ENCODE peak calls at places on chromosomes 7 and 10, in four cellular contexts. One of them, this sample, is unnamed.

GRCh38 chr7:157011333-157012112 is 1.1 kb upstream of the MNX1 start:
- DNase-seq in renal cortical epithelial cell: no peak
- DNase-seq in NCI-H82: peak; percentile 40
- DNase-seq in mesendoderm: peak; percentile 57
- DNase-seq in this sample: no peak

GRCh38 chr7:12567015-12567414 is 3.5 kb upstream of the SCIN start:
- DNase-seq in renal cortical epithelial cell: no peak
- DNase-seq in mesendoderm: no peak
- DNase-seq in NCI-H82: no peak
- DNase-seq in this sample: no peak

GRCh38 chr10:89550509-89550908 is 15.1 kb upstream of the SLC16A12 start:
- DNase-seq in renal cortical epithelial cell: no peak
- DNase-seq in mesendoderm: no peak
- DNase-seq in NCI-H82: no peak
- DNase-seq in this sample: no peak

GRCh38 chr10:61063035-61063434 is 119.0 kb upstream of the RHOBTB1 start:
- DNase-seq in mesendoderm: peak; percentile 7
- DNase-seq in renal cortical epithelial cell: no peak
- DNase-seq in NCI-H82: no peak
- DNase-seq in this sample: no peak

GRCh38 chr10:60454336-60454735 is 64.7 kb upstream of the ANK3 start:
- DNase-seq in NCI-H82: no peak
- DNase-seq in mesendoderm: no peak
- DNase-seq in renal cortical epithelial cell: no peak
- DNase-seq in this sample: no peak

GRCh38 chr10:35559416-35559815 is 45.7 kb upstream of the GJD4 start:
- DNase-seq in NCI-H82: peak; percentile 92
- DNase-seq in renal cortical epithelial cell: no peak
- DNase-seq in mesendoderm: no peak
- DNase-seq in this sample: no peak

GRCh38 chr7:154409703-154410311 is 357.6 kb downstream of the DPP6 start:
- DNase-seq in renal cortical epithelial cell: no peak
- DNase-seq in NCI-H82: no peak
- DNase-seq in mesendoderm: peak; percentile 70
- DNase-seq in this sample: no peak

GRCh38 chr7:42155836-42156540 is 81.0 kb downstream of the GLI3 start:
- DNase-seq in mesendoderm: peak; percentile 23
- DNase-seq in renal cortical epithelial cell: no peak
- DNase-seq in NCI-H82: no peak
- DNase-seq in this sample: no peak

GRCh38 chr10:101968286-101968685 is 87.7 kb downstream of the ARMH3 start:
- DNase-seq in mesendoderm: no peak
- DNase-seq in NCI-H82: no peak
- DNase-seq in renal cortical epithelial cell: no peak
- DNase-seq in this sample: no peak

GRCh38 chr10:122276611-122277205 is 5.6 kb downstream of the BTBD16 start:
- DNase-seq in renal cortical epithelial cell: peak; percentile 70
- DNase-seq in NCI-H82: no peak
- DNase-seq in mesendoderm: peak; percentile 77
- DNase-seq in this sample: no peak

GRCh38 chr7:5670173-5670933 is 111.1 kb downstream of the RNF216 start:
- DNase-seq in mesendoderm: no peak
- DNase-seq in NCI-H82: no peak
- DNase-seq in renal cortical epithelial cell: no peak
- DNase-seq in this sample: no peak

GRCh38 chr7:67364441-67365017 is 367.9 kb downstream of the TYW1 start:
- DNase-seq in mesendoderm: no peak
- DNase-seq in NCI-H82: no peak
- DNase-seq in renal cortical epithelial cell: no peak
- DNase-seq in this sample: no peak

GRCh38 chr10:44033008-44033407 is 351.9 kb downstream of the CXCL12 start:
- DNase-seq in renal cortical epithelial cell: peak; percentile 27
- DNase-seq in NCI-H82: no peak
- DNase-seq in mesendoderm: no peak
- DNase-seq in this sample: peak; percentile 66

GRCh38 chr7:136247211-136247610 is 270.1 kb upstream of the MTPN start:
- DNase-seq in NCI-H82: no peak
- DNase-seq in mesendoderm: no peak
- DNase-seq in renal cortical epithelial cell: no peak
- DNase-seq in this sample: no peak

GRCh38 chr7:40219917-40220316 is 85.1 kb downstream of the SUGCT start:
- DNase-seq in NCI-H82: no peak
- DNase-seq in mesendoderm: peak; percentile 38
- DNase-seq in renal cortical epithelial cell: peak; percentile 51
- DNase-seq in this sample: peak; percentile 18

GRCh38 chr7:50389961-50390360 is 60.2 kb downstream of the FIGNL1 start:
- DNase-seq in renal cortical epithelial cell: no peak
- DNase-seq in mesendoderm: no peak
- DNase-seq in NCI-H82: no peak
- DNase-seq in this sample: no peak

GRCh38 chr10:5252177-5253037 is 55.8 kb downstream of the AKR1C4 start:
- DNase-seq in NCI-H82: no peak
- DNase-seq in renal cortical epithelial cell: peak; percentile 53
- DNase-seq in mesendoderm: peak; percentile 60
- DNase-seq in this sample: no peak

GRCh38 chr7:87398441-87398840 is 53.0 kb downstream of the CROT start:
- DNase-seq in mesendoderm: no peak
- DNase-seq in NCI-H82: no peak
- DNase-seq in renal cortical epithelial cell: peak; percentile 92
- DNase-seq in this sample: peak; percentile 92

GRCh38 chr10:81251457-81252115 is 623.4 kb upstream of the NRG3 start:
- DNase-seq in mesendoderm: peak; percentile 78
- DNase-seq in renal cortical epithelial cell: peak; percentile 26
- DNase-seq in NCI-H82: no peak
- DNase-seq in this sample: no peak

GRCh38 chr7:155188821-155189599 is 108.7 kb upstream of the INSIG1 start:
- DNase-seq in renal cortical epithelial cell: peak; percentile 18
- DNase-seq in mesendoderm: no peak
- DNase-seq in NCI-H82: peak; percentile 46
- DNase-seq in this sample: no peak

GRCh38 chr10:31071232-31071999 is 39.8 kb upstream of the ZNF438 start:
- DNase-seq in mesendoderm: no peak
- DNase-seq in renal cortical epithelial cell: peak; percentile 60
- DNase-seq in NCI-H82: no peak
- DNase-seq in this sample: no peak

GRCh38 chr7:150956395-150957118 is 21.6 kb downstream of the KCNH2 start:
- DNase-seq in NCI-H82: no peak
- DNase-seq in renal cortical epithelial cell: no peak
- DNase-seq in mesendoderm: no peak
- DNase-seq in this sample: no peak

GRCh38 chr7:158834799-158835784 is 5.8 kb upstream of the ESYT2 start:
- DNase-seq in mesendoderm: no peak
- DNase-seq in NCI-H82: no peak
- DNase-seq in renal cortical epithelial cell: no peak
- DNase-seq in this sample: peak; percentile 68

GRCh38 chr10:70750156-70750703 is 34.9 kb downstream of the TBATA start:
- DNase-seq in mesendoderm: no peak
- DNase-seq in renal cortical epithelial cell: no peak
- DNase-seq in NCI-H82: no peak
- DNase-seq in this sample: no peak

GRCh38 chr10:44356139-44357115 is 28.5 kb downstream of the CXCL12 start:
- DNase-seq in renal cortical epithelial cell: no peak
- DNase-seq in mesendoderm: no peak
- DNase-seq in NCI-H82: no peak
- DNase-seq in this sample: no peak

GRCh38 chr7:23247101-23247601 is 576 bp downstream of the GPNMB start:
- DNase-seq in mesendoderm: no peak
- DNase-seq in renal cortical epithelial cell: no peak
- DNase-seq in NCI-H82: no peak
- DNase-seq in this sample: no peak

GRCh38 chr10:33262871-33263270 is 71.6 kb downstream of the NRP1 start:
- DNase-seq in NCI-H82: no peak
- DNase-seq in mesendoderm: no peak
- DNase-seq in renal cortical epithelial cell: no peak
- DNase-seq in this sample: no peak

GRCh38 chr7:17304926-17305325 is 6.5 kb downstream of the AHR start:
- DNase-seq in mesendoderm: peak; percentile 18
- DNase-seq in NCI-H82: no peak
- DNase-seq in renal cortical epithelial cell: peak; percentile 90
- DNase-seq in this sample: peak; percentile 79

GRCh38 chr10:88293073-88293472 is 290.0 kb downstream of the RNLS start:
- DNase-seq in renal cortical epithelial cell: no peak
- DNase-seq in NCI-H82: no peak
- DNase-seq in mesendoderm: no peak
- DNase-seq in this sample: no peak